ENCODE peak calls at places on chromosome 2, in five cellular contexts. One of them, this sample, is unnamed.

GRCh38 chr2:233464056-233464455 is 102.5 kb downstream of the USP40 start:
- DNase-seq in stimulated activated CD8-positive, alpha-beta memory T cell treated with anti-CD3 and anti-CD28 coated beads, Interleukin-7, amount 100 ng/mL, for 24 hours: no peak
- DNase-seq in left kidney: no peak
- DNase-seq in activated T-helper 2 cell treated with anti-CD3 and anti-CD28 coated beads, Interferon-gamma antibody, Interleukin-2, Interleukin-4, amounts not matched to agents 10 μg/mL and 5 μg/mL and 100 μg/mL, durations not matched to agents 14 hours and 24 hours and 36 hours: no peak
- DNase-seq in anterior cingulate cortex: no peak
- DNase-seq in this sample: no peak

GRCh38 chr2:222423632-222424280 is 587 bp upstream of the SGPP2 start:
- DNase-seq in stimulated activated CD8-positive, alpha-beta memory T cell treated with anti-CD3 and anti-CD28 coated beads, Interleukin-7, amount 100 ng/mL, for 24 hours: peak
- DNase-seq in left kidney: peak
- DNase-seq in activated T-helper 2 cell treated with anti-CD3 and anti-CD28 coated beads, Interferon-gamma antibody, Interleukin-2, Interleukin-4, amounts not matched to agents 10 μg/mL and 5 μg/mL and 100 μg/mL, durations not matched to agents 14 hours and 24 hours and 36 hours: no peak
- DNase-seq in anterior cingulate cortex: no peak
- DNase-seq in this sample: peak

GRCh38 chr2:68594041-68594440 is 49.3 kb upstream of the PROKR1 start:
- DNase-seq in stimulated activated CD8-positive, alpha-beta memory T cell treated with anti-CD3 and anti-CD28 coated beads, Interleukin-7, amount 100 ng/mL, for 24 hours: no peak
- DNase-seq in left kidney: no peak
- DNase-seq in activated T-helper 2 cell treated with anti-CD3 and anti-CD28 coated beads, Interferon-gamma antibody, Interleukin-2, Interleukin-4, amounts not matched to agents 10 μg/mL and 5 μg/mL and 100 μg/mL, durations not matched to agents 14 hours and 24 hours and 36 hours: no peak
- DNase-seq in anterior cingulate cortex: no peak
- DNase-seq in this sample: no peak

GRCh38 chr2:162475661-162476060 is 131.7 kb downstream of the GCA start:
- DNase-seq in stimulated activated CD8-positive, alpha-beta memory T cell treated with anti-CD3 and anti-CD28 coated beads, Interleukin-7, amount 100 ng/mL, for 24 hours: no peak
- DNase-seq in left kidney: no peak
- DNase-seq in activated T-helper 2 cell treated with anti-CD3 and anti-CD28 coated beads, Interferon-gamma antibody, Interleukin-2, Interleukin-4, amounts not matched to agents 10 μg/mL and 5 μg/mL and 100 μg/mL, durations not matched to agents 14 hours and 24 hours and 36 hours: no peak
- DNase-seq in anterior cingulate cortex: peak
- DNase-seq in this sample: peak

GRCh38 chr2:224841910-224842309 is 125.7 kb upstream of the CCDC195 start:
- DNase-seq in stimulated activated CD8-positive, alpha-beta memory T cell treated with anti-CD3 and anti-CD28 coated beads, Interleukin-7, amount 100 ng/mL, for 24 hours: no peak
- DNase-seq in left kidney: no peak
- DNase-seq in activated T-helper 2 cell treated with anti-CD3 and anti-CD28 coated beads, Interferon-gamma antibody, Interleukin-2, Interleukin-4, amounts not matched to agents 10 μg/mL and 5 μg/mL and 100 μg/mL, durations not matched to agents 14 hours and 24 hours and 36 hours: no peak
- DNase-seq in anterior cingulate cortex: no peak
- DNase-seq in this sample: no peak

GRCh38 chr2:224038049-224038829 is 847 bp downstream of the SERPINE2 start:
- DNase-seq in stimulated activated CD8-positive, alpha-beta memory T cell treated with anti-CD3 and anti-CD28 coated beads, Interleukin-7, amount 100 ng/mL, for 24 hours: no peak
- DNase-seq in left kidney: peak
- DNase-seq in activated T-helper 2 cell treated with anti-CD3 and anti-CD28 coated beads, Interferon-gamma antibody, Interleukin-2, Interleukin-4, amounts not matched to agents 10 μg/mL and 5 μg/mL and 100 μg/mL, durations not matched to agents 14 hours and 24 hours and 36 hours: peak
- DNase-seq in anterior cingulate cortex: no peak
- DNase-seq in this sample: peak

GRCh38 chr2:64228126-64228678 is 84.0 kb upstream of the PELI1 start:
- DNase-seq in stimulated activated CD8-positive, alpha-beta memory T cell treated with anti-CD3 and anti-CD28 coated beads, Interleukin-7, amount 100 ng/mL, for 24 hours: peak
- DNase-seq in left kidney: peak
- DNase-seq in activated T-helper 2 cell treated with anti-CD3 and anti-CD28 coated beads, Interferon-gamma antibody, Interleukin-2, Interleukin-4, amounts not matched to agents 10 μg/mL and 5 μg/mL and 100 μg/mL, durations not matched to agents 14 hours and 24 hours and 36 hours: peak
- DNase-seq in anterior cingulate cortex: no peak
- DNase-seq in this sample: peak

GRCh38 chr2:44929680-44930273 is 11.7 kb upstream of the SIX3 start:
- DNase-seq in stimulated activated CD8-positive, alpha-beta memory T cell treated with anti-CD3 and anti-CD28 coated beads, Interleukin-7, amount 100 ng/mL, for 24 hours: no peak
- DNase-seq in left kidney: peak
- DNase-seq in activated T-helper 2 cell treated with anti-CD3 and anti-CD28 coated beads, Interferon-gamma antibody, Interleukin-2, Interleukin-4, amounts not matched to agents 10 μg/mL and 5 μg/mL and 100 μg/mL, durations not matched to agents 14 hours and 24 hours and 36 hours: no peak
- DNase-seq in anterior cingulate cortex: no peak
- DNase-seq in this sample: peak

GRCh38 chr2:88831792-88832248 is 140.3 kb downstream of the RPIA start:
- DNase-seq in stimulated activated CD8-positive, alpha-beta memory T cell treated with anti-CD3 and anti-CD28 coated beads, Interleukin-7, amount 100 ng/mL, for 24 hours: peak
- DNase-seq in left kidney: peak
- DNase-seq in activated T-helper 2 cell treated with anti-CD3 and anti-CD28 coated beads, Interferon-gamma antibody, Interleukin-2, Interleukin-4, amounts not matched to agents 10 μg/mL and 5 μg/mL and 100 μg/mL, durations not matched to agents 14 hours and 24 hours and 36 hours: peak
- DNase-seq in anterior cingulate cortex: no peak
- DNase-seq in this sample: peak

GRCh38 chr2:3493610-3493997 is 25.7 kb downstream of the ADI1 start:
- DNase-seq in stimulated activated CD8-positive, alpha-beta memory T cell treated with anti-CD3 and anti-CD28 coated beads, Interleukin-7, amount 100 ng/mL, for 24 hours: no peak
- DNase-seq in left kidney: peak
- DNase-seq in activated T-helper 2 cell treated with anti-CD3 and anti-CD28 coated beads, Interferon-gamma antibody, Interleukin-2, Interleukin-4, amounts not matched to agents 10 μg/mL and 5 μg/mL and 100 μg/mL, durations not matched to agents 14 hours and 24 hours and 36 hours: no peak
- DNase-seq in anterior cingulate cortex: no peak
- DNase-seq in this sample: peak

GRCh38 chr2:227876536-227876882 is 5.1 kb downstream of the DAW1 start:
- DNase-seq in stimulated activated CD8-positive, alpha-beta memory T cell treated with anti-CD3 and anti-CD28 coated beads, Interleukin-7, amount 100 ng/mL, for 24 hours: no peak
- DNase-seq in left kidney: no peak
- DNase-seq in activated T-helper 2 cell treated with anti-CD3 and anti-CD28 coated beads, Interferon-gamma antibody, Interleukin-2, Interleukin-4, amounts not matched to agents 10 μg/mL and 5 μg/mL and 100 μg/mL, durations not matched to agents 14 hours and 24 hours and 36 hours: no peak
- DNase-seq in anterior cingulate cortex: no peak
- DNase-seq in this sample: no peak

This sample was measured in retina.